ENCODE peak calls at places on chromosomes 11 and 22, in four cellular contexts. Y, H, L and T are unnamed samples.

GRCh38 chr11:126483796-126484195 is 128.3 kb downstream of the ST3GAL4 start:
- DNase-seq in L (no peak), Y (no peak), H (no peak), T (no peak)

GRCh38 chr11:61111786-61112517 is 9.7 kb downstream of the CD5 start:
- DNase-seq in L (peak), H (no peak), Y (no peak), T (no peak)

GRCh38 chr22:44988671-44989070 is 21.1 kb downstream of the PHF21B start:
- DNase-seq in H (no peak), L (no peak), Y (no peak), T (no peak)

GRCh38 chr11:116527180-116527991 is 245.4 kb downstream of the BUD13 start:
- DNase-seq in H (no peak), L (no peak), Y (no peak), T (no peak)

GRCh38 chr11:93611836-93612677 is 49.4 kb upstream of the CEP295 start:
- DNase-seq in H (no peak), L (no peak), Y (no peak), T (no peak)

GRCh38 chr11:63802637-63803414 is 10.4 kb upstream of the SPINDOC start:
- DNase-seq in H (peak), Y (no peak), L (no peak), T (peak)

GRCh38 chr11:62217191-62217748 is 8.8 kb downstream of the SCGB2A1 start:
- DNase-seq in Y (peak), H (no peak), L (no peak), T (peak)

GRCh38 chr22:35065796-35066218 is at the start of gene ISX:
- DNase-seq in H (no peak), Y (no peak), L (no peak), T (no peak)

GRCh38 chr11:8631395-8632110 is 37.5 kb upstream of the STK33 start:
- DNase-seq in L (no peak), H (peak), Y (no peak), T (peak)

GRCh38 chr11:29018631-29019030 is 910.4 kb downstream of the METTL15 start:
- DNase-seq in Y (no peak), L (no peak), H (peak), T (peak)

GRCh38 chr22:24510694-24511625 is 15.8 kb downstream of the UPB1 start:
- DNase-seq in Y (no peak), L (no peak), H (peak), T (no peak)

GRCh38 chr11:61682093-61682732 is 2.0 kb downstream of the DAGLA start:
- DNase-seq in L (no peak), Y (no peak), H (no peak), T (no peak)

GRCh38 chr11:64028398-64029115 is 7.2 kb upstream of the FLRT1 start:
- DNase-seq in L (peak), H (no peak), Y (peak), T (no peak)

GRCh38 chr22:42630901-42631602 is 9.3 kb downstream of the ATP5MGL start:
- DNase-seq in L (no peak), Y (no peak), H (no peak), T (peak)

GRCh38 chr22:39336411-39336810 is 13.4 kb upstream of the SYNGR1 start:
- DNase-seq in Y (no peak), H (no peak), L (no peak), T (no peak)

GRCh38 chr11:103633037-103633788 is 403.2 kb upstream of the DDI1 start:
- DNase-seq in H (no peak), L (no peak), Y (peak), T (no peak)

GRCh38 chr11:66022401-66023185 is 3.7 kb downstream of the CATSPER1 start:
- DNase-seq in L (peak), Y (peak), H (peak), T (peak)

GRCh38 chr22:22768885-22769284 is 118.7 kb upstream of the IGLL5 start:
- DNase-seq in H (no peak), Y (no peak), L (no peak), T (no peak)

GRCh38 chr11:100557830-100558611 is 129.1 kb upstream of the ARHGAP42 start:
- DNase-seq in Y (no peak), L (no peak), H (peak), T (peak)

GRCh38 chr22:24216541-24217209 is 28.2 kb downstream of the GGT5 start:
- DNase-seq in Y (no peak), L (no peak), H (no peak), T (no peak)

GRCh38 chr22:45226681-45227186 is 14.0 kb downstream of the KIAA0930 start:
- DNase-seq in Y (no peak), H (peak), L (no peak), T (peak)

GRCh38 chr11:134003792-134004405 is 47.1 kb upstream of the IGSF9B start:
- DNase-seq in H (no peak), L (no peak), Y (no peak), T (no peak)

GRCh38 chr11:73818838-73819237 is 31.2 kb downstream of the MRPL48 start:
- DNase-seq in H (peak), Y (peak), L (no peak), T (no peak)

GRCh38 chr11:15989685-15990084 is 366.7 kb downstream of the SOX6 start:
- DNase-seq in H (no peak), L (no peak), Y (no peak), T (no peak)

GRCh38 chr11:133656100-133656635 is 123.9 kb upstream of the OPCML start:
- DNase-seq in Y (no peak), L (no peak), H (no peak), T (no peak)

GRCh38 chr11:132115454-132115853 is 745.0 kb downstream of the NTM start:
- DNase-seq in Y (peak), H (peak), L (no peak), T (no peak)

GRCh38 chr11:65041206-65042035 is at the start of gene SAC3D1:
- DNase-seq in H (peak), Y (peak), L (no peak), T (no peak)

GRCh38 chr11:100923555-100923954 is 206.1 kb downstream of the PGR start:
- DNase-seq in L (no peak), H (no peak), Y (no peak), T (no peak)

GRCh38 chr11:65498977-65499712 is at the start of gene MALAT1:
- DNase-seq in L (peak), Y (peak), H (peak), T (peak)

GRCh38 chr11:69155302-69156198 is at the start of gene SMIM38:
- DNase-seq in H (no peak), Y (no peak), L (no peak), T (no peak)

GRCh38 chr22:49253656-49254055 is 574.0 kb downstream of the BRD1 start:
- DNase-seq in H (no peak), L (no peak), Y (no peak), T (no peak)

GRCh38 chr11:96706761-96707160 is 316.9 kb downstream of the JRKL start:
- DNase-seq in L (no peak), Y (no peak), H (peak), T (no peak)

GRCh38 chr22:25334091-25334490 is 114.7 kb downstream of the CRYBB2 start:
- DNase-seq in H (peak), Y (peak), L (peak), T (no peak)

GRCh38 chr22:43446881-43447280 is 35.1 kb downstream of the MPPED1 start:
- DNase-seq in H (peak), Y (no peak), L (no peak), T (peak)

GRCh38 chr11:20005747-20006146 is 154.5 kb downstream of the DBX1 start:
- DNase-seq in Y (no peak), L (no peak), H (peak), T (no peak)

GRCh38 chr11:7904910-7905309 is 26.2 kb downstream of the OR10A6 start:
- DNase-seq in H (peak), Y (peak), L (no peak), T (no peak)

GRCh38 chr11:110311783-110312578 is 15.6 kb upstream of the RDX start:
- DNase-seq in L (peak), H (peak), Y (no peak), T (peak)